ENCODE peak calls at places on chromosomes 2 and 18, in seven cellular contexts. T, V, A, M, Z, J and X are unnamed samples. For H3K4me1, the result is how much of the 10 kb centered on the place peaks cover.

GRCh38 chr2:162221064-162221463 is 22.2 kb downstream of the FAP start:
- DNase-seq in Z (peak), M (peak), J (peak), T (peak), V (peak), A (peak), X (peak)

GRCh38 chr2:57558312-57558711 is 488.3 kb upstream of the VRK2 start:
- DNase-seq in M (no peak), T (no peak), J (no peak), A (no peak), Z (no peak), V (no peak), X (no peak)

GRCh38 chr18:40056085-40056484 is 1898.9 kb upstream of the PIK3C3 start:
- DNase-seq in M (no peak), J (no peak), T (no peak), V (no peak), A (no peak), Z (no peak), X (no peak)

GRCh38 chr2:30527411-30527810 is 80.4 kb downstream of the LCLAT1 start:
- DNase-seq in A (no peak), T (no peak), V (no peak), Z (no peak), M (no peak), J (no peak), X (no peak)

GRCh38 chr2:120013569-120014223 is 819 bp downstream of the EPB41L5 start:
- DNase-seq in Z (peak), J (no peak), T (no peak), V (no peak), A (no peak), M (no peak), X (no peak)

GRCh38 chr18:42614619-42615293 is 500.7 kb downstream of the RIT2 start:
- DNase-seq in A (no peak), Z (no peak), J (no peak), M (no peak), V (no peak), T (no peak), X (peak)

GRCh38 chr2:113390133-113390849 is 47.2 kb upstream of the ZNG1B start:
- DNase-seq in J (peak), Z (peak), V (no peak), A (peak), M (peak), T (peak), X (no peak)

GRCh38 chr2:56666758-56667157 is 483.0 kb downstream of the CCDC85A start:
- DNase-seq in A (no peak), V (no peak), M (no peak), J (no peak), Z (no peak), T (no peak), X (no peak)

GRCh38 chr2:159131882-159132281 is 154.6 kb downstream of the WDSUB1 start:
- DNase-seq in A (no peak), V (no peak), J (no peak), M (peak), Z (no peak), T (peak), X (no peak)
- TF ChIP-seq EP300 in A (no peak), V (no peak), J (no peak), M (no peak), Z (no peak), T (no peak), X (no peak)

GRCh38 chr2:39118786-39119499 is 1.9 kb downstream of the SOS1 start:
- DNase-seq in Z (no peak), T (no peak), J (no peak), V (no peak), M (no peak), A (no peak), X (no peak)

GRCh38 chr2:39119732-39120520 is 925 bp downstream of the SOS1 start:
- DNase-seq in Z (peak), V (peak), T (peak), J (peak), M (peak), A (peak), X (peak)

GRCh38 chr2:39115556-39115955 is 5.3 kb downstream of the SOS1 start:
- DNase-seq in A (no peak), J (no peak), V (no peak), M (no peak), T (no peak), Z (no peak), X (no peak)

GRCh38 chr2:39109543-39109942 is 11.3 kb downstream of the SOS1 start:
- DNase-seq in T (no peak), Z (no peak), V (no peak), J (no peak), A (no peak), M (no peak), X (no peak)

GRCh38 chr2:39114771-39115170 is 6.1 kb downstream of the SOS1 start:
- DNase-seq in V (no peak), J (no peak), Z (no peak), M (no peak), T (no peak), A (no peak), X (no peak)
- H3K4me1 ChIP-seq in V (half or more), J (under half), Z (half or more), M (under half), T (under half), A (under half), X (under half)

GRCh38 chr2:63053889-63054725 is 3.5 kb downstream of the OTX1 start:
- DNase-seq in Z (peak), A (no peak), T (no peak), V (peak), J (no peak), M (no peak), X (no peak)
- TF ChIP-seq CTCF in Z (no peak), A (no peak), T (no peak), V (no peak), J (no peak), M (no peak), X (no peak)

GRCh38 chr2:150571121-150571520 is 83.7 kb upstream of the RND3 start:
- DNase-seq in V (no peak), J (no peak), A (no peak), T (no peak), Z (no peak), M (no peak), X (no peak)

GRCh38 chr2:150572961-150573395 is 85.5 kb upstream of the RND3 start:
- DNase-seq in M (no peak), J (no peak), A (no peak), T (no peak), V (no peak), Z (no peak), X (no peak)

GRCh38 chr2:150572194-150572766 is 84.8 kb upstream of the RND3 start:
- DNase-seq in Z (no peak), V (no peak), A (no peak), J (no peak), M (no peak), T (no peak), X (no peak)

GRCh38 chr2:150569761-150570160 is 82.3 kb upstream of the RND3 start:
- DNase-seq in V (no peak), J (no peak), A (no peak), Z (no peak), T (no peak), M (no peak), X (no peak)

GRCh38 chr2:150570712-150571111 is 83.2 kb upstream of the RND3 start:
- DNase-seq in T (no peak), M (peak), Z (no peak), A (no peak), V (no peak), J (no peak), X (no peak)
- TF ChIP-seq EP300 in T (no peak), M (peak), Z (no peak), A (no peak), V (no peak), J (no peak), X (no peak)

DNA sequence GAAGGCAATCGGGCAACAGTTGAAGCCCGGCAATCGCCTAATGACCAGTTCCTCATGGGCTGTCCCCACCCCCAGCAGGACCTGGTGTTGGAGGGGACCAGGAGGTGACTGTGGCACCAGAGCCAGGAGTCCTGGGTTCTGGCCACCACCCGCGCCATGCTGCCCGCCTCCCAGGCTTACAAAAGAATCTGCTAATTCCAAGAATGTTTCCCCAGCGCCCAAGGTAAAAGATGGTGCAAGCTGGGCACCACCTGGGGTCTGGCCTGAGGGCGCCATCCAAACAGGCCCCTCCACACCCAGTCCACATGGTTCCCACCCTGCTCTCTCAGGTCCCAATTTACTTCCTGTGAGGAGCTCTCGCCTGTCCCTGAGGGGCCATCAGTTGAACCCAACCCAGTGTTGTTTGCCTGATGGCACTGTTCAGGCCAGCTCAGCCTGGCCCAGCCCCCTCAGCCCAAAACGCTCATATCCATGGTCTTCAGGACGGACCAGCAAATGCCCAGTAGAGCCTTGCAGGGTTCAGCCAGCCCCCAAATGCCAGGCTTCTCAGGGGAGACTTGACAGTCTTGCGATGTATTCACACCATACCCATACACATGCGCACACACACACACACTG is 5.1 kb downstream of the SDC1 start:
- DNase-seq in J (no peak), V (no peak), A (no peak), T (no peak), M (no peak), Z (no peak), X (no peak)
- H3K4me1 ChIP-seq in J (half or more), V (under half), A (half or more), T (under half), M (half or more), Z (under half), X (under half)

GRCh38 chr2:218980800-218981389 is 4.1 kb downstream of the FEV start:
- DNase-seq in A (no peak), V (peak), T (no peak), Z (no peak), M (no peak), J (no peak), X (no peak)
- TF ChIP-seq CTCF in A (no peak), V (no peak), T (no peak), Z (no peak), M (no peak), J (no peak), X (no peak)

GRCh38 chr2:110748489-110748867 is 16.1 kb downstream of the ACOXL start:
- DNase-seq in M (no peak), J (peak), V (no peak), Z (peak), A (no peak), T (no peak), X (no peak)
- TF ChIP-seq EP300 in M (no peak), J (no peak), V (no peak), Z (no peak), A (no peak), T (no peak), X (no peak)

GRCh38 chr2:233061591-233062446 is 1.7 kb downstream of the INPP5D start:
- DNase-seq in J (peak), V (peak), M (no peak), A (peak), T (no peak), Z (peak), X (no peak)
- H3K4me1 ChIP-seq in J (half or more), V (under half), M (under half), A (half or more), T (under half), Z (under half), X (under half)